ENCODE peak calls at places on chromosomes 1 and 21, in nine cellular contexts. F is suprapubic skin, V is retinal pigment epithelial cell, C is Caco-2, G is astrocyte, O is K562, U is fibroblast of villous mesenchyme, Q is heart left ventricle, B is MG63. A is an unnamed sample.

GRCh38 chr1:62882161-62882560 is 98.2 kb downstream of the ATG4C start:
- DNase-seq in F (no peak), V (no peak), C (no peak), G (no peak), O (no peak), U (no peak), Q (no peak), B (no peak), A (no peak)

GRCh38 chr1:95427525-95427924 is 193.5 kb downstream of the RWDD3 start:
- DNase-seq in F (no peak), V (no peak), C (no peak), G (no peak), O (no peak), U (no peak), Q (no peak), B (no peak), A (no peak)

GRCh38 chr1:167627865-167628641 is 2.0 kb upstream of the RCSD1 start:
- DNase-seq in F (no peak), V (no peak), C (peak), G (no peak), O (peak), U (no peak), Q (peak), B (no peak), A (no peak)

GRCh38 chr1:145963218-145964019 is 956 bp downstream of the ANKRD34A start:
- DNase-seq in F (no peak), V (no peak), C (no peak), G (peak), O (no peak), U (peak), Q (no peak), B (no peak), A (no peak)

GRCh38 chr1:182080040-182080439 is 18.5 kb upstream of the ZNF648 start:
- DNase-seq in F (no peak), V (no peak), C (no peak), G (no peak), O (no peak), U (no peak), Q (no peak), B (no peak), A (no peak)

GRCh38 chr1:171794085-171794484 is 12.6 kb downstream of the METTL13 start:
- DNase-seq in F (no peak), V (no peak), C (no peak), G (peak), O (no peak), U (peak), Q (no peak), B (peak), A (no peak)

GRCh38 chr21:34807881-34808568 is 139.2 kb downstream of the CLIC6 start:
- DNase-seq in F (peak), V (peak), C (no peak), G (peak), O (no peak), U (peak), Q (no peak), B (peak), A (peak)

GRCh38 chr21:36202721-36203602 is 46.3 kb downstream of the DOP1B start:
- DNase-seq in F (no peak), V (no peak), C (no peak), G (no peak), O (no peak), U (peak), Q (no peak), B (peak), A (peak)

GRCh38 chr1:247164694-247165093 is 7.1 kb downstream of the ZNF124 start:
- DNase-seq in F (no peak), V (no peak), C (no peak), G (no peak), O (no peak), U (no peak), Q (no peak), B (no peak), A (no peak)

GRCh38 chr1:83500531-83500930 is 498.4 kb downstream of the TTLL7 start:
- DNase-seq in F (no peak), V (no peak), C (no peak), G (no peak), O (no peak), U (no peak), Q (no peak), B (no peak), A (no peak)

GRCh38 chr1:161200992-161201827 is 957 bp upstream of the NDUFS2 start:
- DNase-seq in F (peak), V (no peak), C (no peak), G (no peak), O (peak), U (peak), Q (peak), B (peak), A (no peak)

GRCh38 chr1:21623411-21623961 is 45.7 kb downstream of the RAP1GAP start:
- DNase-seq in F (no peak), V (no peak), C (peak), G (no peak), O (no peak), U (no peak), Q (no peak), B (no peak), A (peak)

GRCh38 chr1:3393024-3393986 is 61.2 kb upstream of the ARHGEF16 start:
- DNase-seq in F (no peak), V (peak), C (peak), G (no peak), O (no peak), U (peak), Q (peak), B (no peak), A (no peak)
- H3K4me3 ChIP-seq in F (peak), V (peak), C (peak), G (no peak), O (no peak), U (no peak), Q (peak), B (no peak), A (no peak)

DNA sequence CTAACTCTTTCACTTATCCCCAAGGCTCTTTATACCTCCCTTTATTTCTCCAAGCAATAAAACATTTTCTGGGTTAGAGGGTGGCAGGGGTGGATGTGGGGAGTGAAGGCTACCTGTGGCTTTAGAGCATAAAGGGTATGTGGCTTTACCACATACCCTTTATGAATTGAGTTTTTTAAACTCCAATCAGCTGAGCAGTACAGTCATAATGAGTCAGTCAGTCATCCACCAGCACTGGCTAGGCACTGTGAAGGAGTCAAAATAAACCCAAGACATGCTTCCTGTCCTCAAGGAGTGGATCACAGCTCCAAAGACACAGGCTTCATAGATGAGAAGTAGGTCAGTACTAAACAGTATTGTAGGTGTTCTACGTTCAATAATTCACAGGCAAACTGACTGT is 2.6 kb upstream of the TDRD10 start:
- DNase-seq in F (no peak), V (no peak), C (no peak), G (no peak), O (no peak), U (no peak), Q (no peak), B (no peak), A (no peak)
- H3K4me3 ChIP-seq in F (peak), V (no peak), C (no peak), G (no peak), O (no peak), U (no peak), Q (peak), B (no peak), A (no peak)

DNA sequence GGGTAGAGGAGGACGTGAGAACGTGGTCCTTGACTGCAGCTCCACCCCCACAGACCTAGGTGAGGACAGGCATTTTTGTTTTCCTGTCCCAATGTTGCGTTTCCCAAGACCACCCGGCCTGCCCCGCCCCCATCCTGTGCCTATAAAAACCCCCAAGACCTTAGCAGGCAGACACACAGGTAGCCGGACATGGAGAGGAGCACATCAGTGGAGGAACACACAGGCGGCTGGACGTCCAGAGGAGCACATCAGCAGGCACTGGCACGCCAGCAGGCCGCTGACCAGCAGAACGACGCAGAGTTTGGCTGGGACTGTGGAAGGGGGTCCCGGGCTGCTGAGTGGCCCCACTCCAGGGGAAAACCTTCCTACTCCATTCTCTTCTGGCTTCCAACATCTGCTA is 12.7 kb upstream of the HMGCL start:
- DNase-seq in F (peak), V (no peak), C (no peak), G (no peak), O (no peak), U (no peak), Q (peak), B (no peak), A (no peak)
- H3K4me3 ChIP-seq in F (peak), V (no peak), C (peak), G (peak), O (peak), U (peak), Q (peak), B (no peak), A (peak)

GRCh38 chr1:74010206-74010605 is 187.8 kb downstream of the LRRIQ3 start:
- DNase-seq in F (no peak), V (no peak), C (no peak), G (no peak), O (no peak), U (no peak), Q (no peak), B (no peak), A (no peak)
- H3K4me3 ChIP-seq in F (no peak), V (no peak), C (no peak), G (no peak), O (no peak), U (no peak), Q (no peak), B (no peak), A (no peak)